ENCODE peak calls at places on chromosomes 5 and 9, in four cellular contexts. A is HepG2, W is K562, U is GM12878. I is an unnamed sample.

GRCh38 chr9:96651626-96652025 is 3.5 kb downstream of the PRXL2C start:
- DNase-seq in A (no peak), W (no peak), U (no peak), I (no peak)

GRCh38 chr9:128409998-128410397 is 10.7 kb upstream of the CERCAM start:
- DNase-seq in A (peak; percentile 24), W (peak; percentile 48), U (no peak), I (peak; percentile 30)

GRCh38 chr5:16013334-16014065 is 166.1 kb downstream of the MARCHF11 start:
- DNase-seq in A (no peak), W (no peak), U (no peak), I (no peak)

GRCh38 chr5:41661221-41661620 is 150.8 kb upstream of the PLCXD3 start:
- DNase-seq in A (no peak), W (no peak), U (no peak), I (no peak)

GRCh38 chr5:87784869-87785268 is 372.1 kb upstream of the CCNH start:
- DNase-seq in A (no peak), W (no peak), U (no peak), I (no peak)

GRCh38 chr5:124404796-124405195 is 341.6 kb downstream of the ZNF608 start:
- DNase-seq in A (no peak), W (no peak), U (no peak), I (no peak)

GRCh38 chr5:97854871-97855762 is 672.1 kb upstream of the RIOK2 start:
- DNase-seq in A (no peak), W (no peak), U (no peak), I (no peak)

GRCh38 chr5:139141410-139141809 is 56.8 kb downstream of the SIL1 start:
- DNase-seq in A (no peak), W (no peak), U (no peak), I (no peak)

GRCh38 chr9:89619739-89620138 is 14.9 kb downstream of the GADD45G start:
- DNase-seq in A (no peak), W (no peak), U (no peak), I (no peak)

GRCh38 chr5:140345919-140346347 is 470 bp downstream of the HBEGF start:
- DNase-seq in A (peak; percentile 35), W (peak; percentile 36), U (no peak), I (peak; percentile 59)

GRCh38 chr9:115133649-115134048 is 15.7 kb upstream of the TNC start:
- DNase-seq in A (no peak), W (no peak), U (no peak), I (no peak)

GRCh38 chr9:133975511-133975910 is 16.6 kb downstream of the VAV2 start:
- DNase-seq in A (no peak), W (no peak), U (no peak), I (no peak)

GRCh38 chr9:134624827-134625181 is 16.8 kb upstream of the COL5A1 start:
- DNase-seq in A (no peak), W (no peak), U (no peak), I (no peak)

GRCh38 chr5:179858241-179858585 is 404 bp downstream of the MRNIP start:
- DNase-seq in A (peak; percentile 17), W (peak; percentile 65), U (peak; percentile 7), I (peak; percentile 60)

GRCh38 chr9:126642839-126643238 is 29.1 kb downstream of the LMX1B start:
- DNase-seq in A (no peak), W (no peak), U (no peak), I (no peak)

GRCh38 chr9:96418920-96419690 is 935 bp upstream of the ZNF367 start:
- DNase-seq in A (peak; percentile 73), W (peak; percentile 86), U (no peak), I (peak; percentile 62)

GRCh38 chr5:160075073-160075472 is 44.2 kb downstream of the PWWP2A start:
- DNase-seq in A (no peak), W (no peak), U (no peak), I (no peak)

GRCh38 chr9:133869674-133870419 is 122.3 kb downstream of the VAV2 start:
- DNase-seq in A (no peak), W (peak; percentile 78), U (no peak), I (no peak)

GRCh38 chr5:53381-54174 is 38.4 kb upstream of the PLEKHG4B start:
- DNase-seq in A (no peak), W (peak; percentile 53), U (no peak), I (peak; percentile 68)

GRCh38 chr5:143045062-143045461 is 274.9 kb downstream of the ARHGAP26 start:
- DNase-seq in A (no peak), W (no peak), U (no peak), I (no peak)

GRCh38 chr5:143044265-143044664 is 274.1 kb downstream of the ARHGAP26 start:
- DNase-seq in A (no peak), W (no peak), U (no peak), I (no peak)

GRCh38 chr5:143041972-143042770 is 272.0 kb downstream of the ARHGAP26 start:
- DNase-seq in A (no peak), W (no peak), U (no peak), I (no peak)

GRCh38 chr5:143040622-143041021 is 270.4 kb downstream of the ARHGAP26 start:
- DNase-seq in A (no peak), W (no peak), U (no peak), I (no peak)

DNA sequence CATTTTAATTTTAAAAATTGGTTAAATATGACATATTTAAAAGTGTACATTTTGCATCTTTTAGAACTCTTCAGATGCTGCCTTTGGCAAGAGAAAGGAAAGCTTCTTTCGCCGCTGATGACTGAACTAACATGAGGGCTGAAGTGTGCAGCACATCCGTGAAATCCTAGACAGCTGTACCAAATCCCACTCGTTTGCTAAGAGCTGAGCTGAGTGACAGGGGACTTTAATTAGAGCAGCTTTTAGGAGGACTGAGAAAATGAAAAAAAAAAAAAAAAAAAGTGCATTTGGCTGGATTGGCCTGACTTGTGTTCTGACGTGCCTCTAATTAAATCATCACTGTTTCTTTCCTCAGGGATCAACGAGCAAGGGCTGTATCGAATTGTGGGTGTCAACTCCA is 271.3 kb downstream of the ARHGAP26 start:
- DNase-seq in A (no peak), W (no peak), U (no peak), I (no peak)
- TF ChIP-seq BHLHE40 in A (no peak), W (no peak), U (no peak), I (no peak)

DNA sequence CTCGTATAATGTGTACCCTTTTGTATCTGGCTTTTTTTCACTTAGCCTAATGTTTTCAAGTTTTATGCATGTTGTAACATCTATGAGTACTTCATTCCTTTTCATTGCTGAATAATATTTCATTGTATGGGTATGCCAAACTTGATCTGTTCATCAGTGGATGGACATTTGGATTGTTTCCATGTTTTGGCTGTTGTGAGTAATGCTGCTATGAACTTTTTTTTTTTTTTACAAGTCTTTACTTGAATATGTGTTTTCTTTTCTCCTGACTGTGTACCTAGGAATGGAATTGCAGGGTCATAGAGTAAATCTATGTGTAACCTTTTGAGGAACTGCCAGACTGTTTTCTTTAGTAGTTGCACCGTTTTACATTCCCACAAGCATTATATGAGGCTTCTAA is 52.4 kb downstream of the MTREX start:
- DNase-seq in A (no peak), W (no peak), U (no peak), I (no peak)
- TF ChIP-seq FOXK2 in A (no peak), W (no peak), U (no peak), I (no peak)

GRCh38 chr5:10578869-10579268 is 15.0 kb downstream of the ANKRD33B start:
- DNase-seq in A (no peak), W (no peak), U (peak; percentile 79), I (no peak)

GRCh38 chr5:10578292-10578663 is 14.4 kb downstream of the ANKRD33B start:
- DNase-seq in A (no peak), W (no peak), U (no peak), I (no peak)

GRCh38 chr5:10576121-10576789 is 12.4 kb downstream of the ANKRD33B start:
- DNase-seq in A (no peak), W (no peak), U (no peak), I (no peak)

GRCh38 chr5:10577371-10578291 is 13.8 kb downstream of the ANKRD33B start:
- DNase-seq in A (no peak), W (peak; percentile 50), U (no peak), I (no peak)

GRCh38 chr5:10576790-10577189 is 12.9 kb downstream of the ANKRD33B start:
- DNase-seq in A (no peak), W (no peak), U (no peak), I (no peak)
- TF ChIP-seq BHLHE40 in A (no peak), W (no peak), U (no peak), I (no peak)

GRCh38 chr5:82605441-82605973 is 327.4 kb upstream of the RPS23 start:
- DNase-seq in A (no peak), W (no peak), U (no peak), I (no peak)

GRCh38 chr5:82613886-82614285 is 335.7 kb upstream of the RPS23 start:
- DNase-seq in A (no peak), W (no peak), U (no peak), I (no peak)

GRCh38 chr5:82614706-82615105 is 336.6 kb upstream of the RPS23 start:
- DNase-seq in A (no peak), W (no peak), U (no peak), I (no peak)

GRCh38 chr5:82610686-82611085 is 332.5 kb upstream of the RPS23 start:
- DNase-seq in A (no peak), W (no peak), U (no peak), I (no peak)
- TF ChIP-seq FOXK2 in A (no peak), W (no peak), U (no peak), I (no peak)

GRCh38 chr5:134451618-134452505 is 40.2 kb upstream of the CDKN2AIPNL start:
- DNase-seq in A (no peak), W (peak; percentile 60), U (no peak), I (no peak)
- TF ChIP-seq BHLHE40 in A (no peak), W (no peak), U (no peak), I (no peak)

GRCh38 chr9:108516391-108516790 is 339.4 kb downstream of the ACTL7B start:
- DNase-seq in A (no peak), W (no peak), U (no peak), I (no peak)
- TF ChIP-seq FOXK2 in A (no peak), W (no peak), U (no peak), I (no peak)

DNA sequence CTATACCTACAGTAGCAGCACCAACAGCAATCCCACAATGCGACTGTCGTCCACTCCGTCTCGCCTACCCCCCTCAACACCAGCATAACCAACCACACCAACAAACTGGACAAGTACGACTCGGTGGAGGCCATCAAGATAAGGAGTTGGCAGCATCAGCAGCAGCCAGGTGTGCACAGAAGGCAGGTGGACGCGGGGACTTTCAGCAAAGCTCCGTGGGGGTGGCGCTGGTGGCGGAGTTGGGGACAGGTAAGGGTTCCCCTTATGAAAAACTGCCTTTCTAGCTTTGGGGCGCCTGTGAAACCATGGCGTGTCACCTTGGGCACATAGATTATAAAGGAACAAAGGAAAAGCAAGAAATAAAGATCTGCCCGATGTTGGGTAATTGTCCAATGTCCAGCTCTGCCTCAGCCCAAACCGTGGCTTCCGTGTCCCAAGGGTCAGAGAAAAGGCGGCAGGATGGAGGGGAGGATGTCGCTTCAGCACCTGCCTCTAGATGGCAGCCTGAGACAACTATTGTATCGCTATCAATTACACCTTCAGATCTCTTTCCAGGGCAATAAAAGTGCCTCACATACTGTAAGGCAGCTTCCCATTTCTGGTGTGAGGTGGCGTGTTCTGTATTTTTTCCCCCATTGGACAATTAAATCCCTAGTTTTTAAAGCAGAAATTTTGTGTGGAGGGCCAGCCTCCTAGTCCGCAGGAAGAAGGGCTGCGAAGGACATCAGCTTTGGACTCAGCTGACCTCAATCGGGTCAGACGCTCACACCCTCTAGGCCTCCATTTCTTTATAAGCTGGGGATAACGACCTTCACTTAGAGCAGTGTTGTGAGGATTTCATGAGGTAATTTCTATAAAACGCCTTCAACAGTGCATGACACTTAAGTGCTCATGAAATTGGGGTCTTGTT is 58.8 kb downstream of the MTRR start:
- DNase-seq in A (peak; percentile 39), W (peak; percentile 77), U (no peak), I (peak; percentile 73)
- TF ChIP-seq BHLHE40 in A (no peak), W (no peak), U (no peak), I (no peak)

GRCh38 chr5:177495243-177496060 is 2.0 kb downstream of the PDLIM7 start:
- DNase-seq in A (peak; percentile 62), W (no peak), U (no peak), I (peak; percentile 57)
- TF ChIP-seq FOXK2 in A (no peak), W (no peak), U (no peak), I (no peak)

GRCh38 chr5:26470439-26470838 is 567.9 kb downstream of the CDH9 start:
- DNase-seq in A (no peak), W (no peak), U (no peak), I (no peak)
- TF ChIP-seq BHLHE40 in A (no peak), W (no peak), U (no peak), I (no peak)

I was measured in HEK293T.